ENCODE peak calls at places on chromosomes 16 and 17, in eight cellular contexts. One of them, this sample, is unnamed.

GRCh38 chr17:67027031-67027628 is 17.2 kb upstream of the CACNG1 start:
- DNase-seq in epithelial cell of esophagus: peak; percentile 5
- DNase-seq in ureter: no peak
- DNase-seq in uterus: no peak
- DNase-seq in NCI-H2029: no peak
- DNase-seq in AG04449: no peak
- DNase-seq in HFFc6: peak; percentile 19
- DNase-seq in NCI-H187 treated with DMSO at 0.1 percent for 48 hours: no peak
- DNase-seq in this sample: no peak

GRCh38 chr17:50107790-50108414 is 12.8 kb downstream of the PDK2 start:
- DNase-seq in HFFc6: peak; percentile 55
- DNase-seq in NCI-H187 treated with DMSO at 0.1 percent for 48 hours: no peak
- DNase-seq in uterus: no peak
- DNase-seq in NCI-H2029: no peak
- DNase-seq in AG04449: peak; percentile 14
- DNase-seq in epithelial cell of esophagus: peak; percentile 94
- DNase-seq in ureter: no peak
- DNase-seq in this sample: no peak

GRCh38 chr17:48522031-48522593 is 8.7 kb downstream of the HOXB1 start:
- DNase-seq in ureter: no peak
- DNase-seq in NCI-H2029: peak; percentile 95
- DNase-seq in NCI-H187 treated with DMSO at 0.1 percent for 48 hours: no peak
- DNase-seq in uterus: peak; percentile 43
- DNase-seq in HFFc6: no peak
- DNase-seq in epithelial cell of esophagus: no peak
- DNase-seq in AG04449: no peak
- DNase-seq in this sample: peak; percentile 45

GRCh38 chr16:23131436-23131835 is 17.8 kb downstream of the USP31 start:
- DNase-seq in HFFc6: no peak
- DNase-seq in AG04449: no peak
- DNase-seq in epithelial cell of esophagus: no peak
- DNase-seq in ureter: no peak
- DNase-seq in NCI-H2029: no peak
- DNase-seq in NCI-H187 treated with DMSO at 0.1 percent for 48 hours: no peak
- DNase-seq in uterus: no peak
- DNase-seq in this sample: no peak

GRCh38 chr16:21626659-21627277 is 25.6 kb downstream of the IGSF6 start:
- DNase-seq in NCI-H2029: no peak
- DNase-seq in NCI-H187 treated with DMSO at 0.1 percent for 48 hours: no peak
- DNase-seq in ureter: no peak
- DNase-seq in HFFc6: peak; percentile 97
- DNase-seq in uterus: peak; percentile 63
- DNase-seq in epithelial cell of esophagus: peak; percentile 94
- DNase-seq in AG04449: peak; percentile 79
- DNase-seq in this sample: no peak

GRCh38 chr17:39792523-39793221 is 54.9 kb downstream of the GRB7 start:
- DNase-seq in epithelial cell of esophagus: no peak
- DNase-seq in NCI-H187 treated with DMSO at 0.1 percent for 48 hours: no peak
- DNase-seq in AG04449: no peak
- DNase-seq in uterus: no peak
- DNase-seq in ureter: no peak
- DNase-seq in HFFc6: no peak
- DNase-seq in NCI-H2029: no peak
- DNase-seq in this sample: no peak

GRCh38 chr17:34299918-34300600 is 14.5 kb downstream of the CCL11 start:
- DNase-seq in epithelial cell of esophagus: peak; percentile 73
- DNase-seq in uterus: no peak
- DNase-seq in HFFc6: peak; percentile 63
- DNase-seq in NCI-H187 treated with DMSO at 0.1 percent for 48 hours: no peak
- DNase-seq in AG04449: no peak
- DNase-seq in ureter: no peak
- DNase-seq in NCI-H2029: no peak
- DNase-seq in this sample: no peak

GRCh38 chr17:58270476-58271290 is 10.1 kb downstream of the MPO start:
- DNase-seq in AG04449: no peak
- DNase-seq in NCI-H2029: no peak
- DNase-seq in uterus: no peak
- DNase-seq in ureter: no peak
- DNase-seq in epithelial cell of esophagus: no peak
- DNase-seq in HFFc6: no peak
- DNase-seq in NCI-H187 treated with DMSO at 0.1 percent for 48 hours: no peak
- DNase-seq in this sample: no peak

GRCh38 chr17:61285483-61286320 is 113.9 kb upstream of the TBX2 start:
- DNase-seq in uterus: no peak
- DNase-seq in HFFc6: peak; percentile 84
- DNase-seq in NCI-H187 treated with DMSO at 0.1 percent for 48 hours: no peak
- DNase-seq in epithelial cell of esophagus: peak; percentile 86
- DNase-seq in NCI-H2029: no peak
- DNase-seq in ureter: no peak
- DNase-seq in AG04449: peak; percentile 75
- DNase-seq in this sample: no peak

GRCh38 chr17:45894022-45894784 is at the start of gene MAPT:
- DNase-seq in AG04449: peak; percentile 24
- DNase-seq in ureter: peak; percentile 90
- DNase-seq in NCI-H2029: peak; percentile 81
- DNase-seq in HFFc6: peak; percentile 82
- DNase-seq in uterus: peak; percentile 92
- DNase-seq in NCI-H187 treated with DMSO at 0.1 percent for 48 hours: peak; percentile 57
- DNase-seq in epithelial cell of esophagus: peak; percentile 85
- DNase-seq in this sample: peak; percentile 82

GRCh38 chr16:72768611-72769010 is 279.3 kb downstream of the ZFHX3 start:
- DNase-seq in AG04449: no peak
- DNase-seq in NCI-H2029: no peak
- DNase-seq in epithelial cell of esophagus: no peak
- DNase-seq in ureter: no peak
- DNase-seq in NCI-H187 treated with DMSO at 0.1 percent for 48 hours: no peak
- DNase-seq in uterus: no peak
- DNase-seq in HFFc6: no peak
- DNase-seq in this sample: no peak

GRCh38 chr16:54657058-54657708 is 273.5 kb upstream of the IRX5 start:
- DNase-seq in uterus: no peak
- DNase-seq in HFFc6: peak; percentile 10
- DNase-seq in ureter: no peak
- DNase-seq in NCI-H187 treated with DMSO at 0.1 percent for 48 hours: no peak
- DNase-seq in epithelial cell of esophagus: peak; percentile 97
- DNase-seq in NCI-H2029: peak; percentile 3
- DNase-seq in AG04449: no peak
- DNase-seq in this sample: peak; percentile 75

GRCh38 chr16:11799509-11800384 is 2.7 kb upstream of the ZC3H7A start:
- DNase-seq in epithelial cell of esophagus: no peak
- DNase-seq in NCI-H2029: no peak
- DNase-seq in HFFc6: no peak
- DNase-seq in NCI-H187 treated with DMSO at 0.1 percent for 48 hours: no peak
- DNase-seq in ureter: no peak
- DNase-seq in AG04449: no peak
- DNase-seq in uterus: no peak
- DNase-seq in this sample: no peak

GRCh38 chr17:2932946-2933345 is 130.5 kb downstream of the OR1D5 start:
- DNase-seq in epithelial cell of esophagus: no peak
- DNase-seq in NCI-H2029: no peak
- DNase-seq in uterus: no peak
- DNase-seq in AG04449: no peak
- DNase-seq in NCI-H187 treated with DMSO at 0.1 percent for 48 hours: no peak
- DNase-seq in HFFc6: no peak
- DNase-seq in ureter: no peak
- DNase-seq in this sample: no peak

GRCh38 chr16:87231295-87231694 is 85.9 kb downstream of the C16orf95 start:
- DNase-seq in epithelial cell of esophagus: no peak
- DNase-seq in AG04449: no peak
- DNase-seq in ureter: no peak
- DNase-seq in NCI-H2029: no peak
- DNase-seq in HFFc6: no peak
- DNase-seq in NCI-H187 treated with DMSO at 0.1 percent for 48 hours: no peak
- DNase-seq in uterus: no peak
- DNase-seq in this sample: peak; percentile 34

GRCh38 chr17:75783069-75783783 is 1.4 kb upstream of the UNK start:
- DNase-seq in epithelial cell of esophagus: peak; percentile 89
- DNase-seq in AG04449: no peak
- DNase-seq in NCI-H2029: peak; percentile 15
- DNase-seq in uterus: no peak
- DNase-seq in ureter: no peak
- DNase-seq in HFFc6: peak; percentile 66
- DNase-seq in NCI-H187 treated with DMSO at 0.1 percent for 48 hours: no peak
- DNase-seq in this sample: peak; percentile 78

GRCh38 chr17:16302856-16303255 is 50.4 kb downstream of the CENPV start:
- DNase-seq in epithelial cell of esophagus: no peak
- DNase-seq in AG04449: no peak
- DNase-seq in NCI-H2029: no peak
- DNase-seq in HFFc6: no peak
- DNase-seq in NCI-H187 treated with DMSO at 0.1 percent for 48 hours: no peak
- DNase-seq in ureter: no peak
- DNase-seq in uterus: no peak
- DNase-seq in this sample: no peak

GRCh38 chr16:677306-678190 is 2.1 kb downstream of the RHBDL1 start:
- DNase-seq in AG04449: no peak
- DNase-seq in NCI-H2029: no peak
- DNase-seq in epithelial cell of esophagus: no peak
- DNase-seq in HFFc6: no peak
- DNase-seq in NCI-H187 treated with DMSO at 0.1 percent for 48 hours: peak; percentile 17
- DNase-seq in ureter: no peak
- DNase-seq in uterus: no peak
- DNase-seq in this sample: no peak

GRCh38 chr17:49016775-49017463 is 19.7 kb downstream of the IGF2BP1 start:
- DNase-seq in HFFc6: peak; percentile 45
- DNase-seq in NCI-H187 treated with DMSO at 0.1 percent for 48 hours: no peak
- DNase-seq in uterus: peak; percentile 37
- DNase-seq in AG04449: no peak
- DNase-seq in ureter: peak; percentile 41
- DNase-seq in NCI-H2029: no peak
- DNase-seq in epithelial cell of esophagus: peak; percentile 73
- DNase-seq in this sample: no peak

GRCh38 chr16:2828876-2829430 is 1.1 kb upstream of the ZG16B start:
- DNase-seq in AG04449: no peak
- DNase-seq in epithelial cell of esophagus: no peak
- DNase-seq in NCI-H187 treated with DMSO at 0.1 percent for 48 hours: no peak
- DNase-seq in uterus: no peak
- DNase-seq in NCI-H2029: no peak
- DNase-seq in HFFc6: no peak
- DNase-seq in ureter: no peak
- DNase-seq in this sample: no peak

GRCh38 chr17:5971969-5972368 is 98.2 kb upstream of the WSCD1 start:
- DNase-seq in NCI-H187 treated with DMSO at 0.1 percent for 48 hours: no peak
- DNase-seq in uterus: no peak
- DNase-seq in HFFc6: no peak
- DNase-seq in AG04449: no peak
- DNase-seq in NCI-H2029: peak; percentile 40
- DNase-seq in ureter: no peak
- DNase-seq in epithelial cell of esophagus: no peak
- DNase-seq in this sample: peak; percentile 50

GRCh38 chr17:45376171-45376564 is 56.5 kb downstream of the ARHGAP27 start:
- DNase-seq in uterus: no peak
- DNase-seq in HFFc6: no peak
- DNase-seq in ureter: no peak
- DNase-seq in NCI-H187 treated with DMSO at 0.1 percent for 48 hours: no peak
- DNase-seq in epithelial cell of esophagus: no peak
- DNase-seq in AG04449: no peak
- DNase-seq in NCI-H2029: peak; percentile 24
- DNase-seq in this sample: no peak

GRCh38 chr17:10105513-10106001 is 92.8 kb downstream of the GAS7 start:
- DNase-seq in HFFc6: peak; percentile 38
- DNase-seq in epithelial cell of esophagus: no peak
- DNase-seq in uterus: peak; percentile 78
- DNase-seq in AG04449: peak; percentile 34
- DNase-seq in NCI-H187 treated with DMSO at 0.1 percent for 48 hours: no peak
- DNase-seq in NCI-H2029: no peak
- DNase-seq in ureter: no peak
- DNase-seq in this sample: no peak

GRCh38 chr17:1732241-1733046 is 7.9 kb downstream of the WDR81 start:
- DNase-seq in NCI-H187 treated with DMSO at 0.1 percent for 48 hours: no peak
- DNase-seq in HFFc6: no peak
- DNase-seq in uterus: no peak
- DNase-seq in NCI-H2029: no peak
- DNase-seq in epithelial cell of esophagus: no peak
- DNase-seq in ureter: no peak
- DNase-seq in AG04449: no peak
- DNase-seq in this sample: no peak

GRCh38 chr17:1839516-1839915 is 9.7 kb downstream of the RPA1 start:
- DNase-seq in ureter: no peak
- DNase-seq in NCI-H187 treated with DMSO at 0.1 percent for 48 hours: no peak
- DNase-seq in NCI-H2029: no peak
- DNase-seq in epithelial cell of esophagus: no peak
- DNase-seq in HFFc6: no peak
- DNase-seq in AG04449: no peak
- DNase-seq in uterus: no peak
- DNase-seq in this sample: no peak

GRCh38 chr16:51812945-51813344 is 661.9 kb upstream of the SALL1 start:
- DNase-seq in AG04449: no peak
- DNase-seq in HFFc6: no peak
- DNase-seq in NCI-H187 treated with DMSO at 0.1 percent for 48 hours: no peak
- DNase-seq in NCI-H2029: no peak
- DNase-seq in uterus: no peak
- DNase-seq in ureter: no peak
- DNase-seq in epithelial cell of esophagus: no peak
- DNase-seq in this sample: no peak

GRCh38 chr17:79371984-79372383 is 238.9 kb downstream of the RBFOX3 start:
- DNase-seq in NCI-H187 treated with DMSO at 0.1 percent for 48 hours: no peak
- DNase-seq in uterus: no peak
- DNase-seq in epithelial cell of esophagus: no peak
- DNase-seq in AG04449: no peak
- DNase-seq in ureter: no peak
- DNase-seq in HFFc6: no peak
- DNase-seq in NCI-H2029: no peak
- DNase-seq in this sample: no peak

This sample was measured in LNCaP clone FGC.